ENCODE peak calls at places on chromosomes 1 and 21, in four cellular contexts. D, W, E and Y are unnamed samples.

GRCh38 chr1:37471345-37472231 is 2.8 kb upstream of the ZC3H12A start:
- DNase-seq in E (peak), W (peak), D (peak), Y (peak)

GRCh38 chr1:53544731-53545515 is 85.7 kb downstream of the DMRTB1 start:
- DNase-seq in W (no peak), D (no peak), E (no peak), Y (no peak)

GRCh38 chr1:226590626-226591025 is 42.1 kb downstream of the STUM start:
- DNase-seq in W (no peak), E (no peak), D (no peak), Y (no peak)

GRCh38 chr1:173395762-173396161 is 81.4 kb upstream of the PRDX6 start:
- DNase-seq in W (no peak), E (no peak), D (no peak), Y (no peak)

GRCh38 chr1:107529511-107530149 is 388.8 kb downstream of the NTNG1 start:
- DNase-seq in E (peak), D (peak), W (no peak), Y (no peak)

GRCh38 chr21:44907966-44908364 is 12.7 kb downstream of the ITGB2 start:
- DNase-seq in D (no peak), E (no peak), W (no peak), Y (no peak)

GRCh38 chr1:18316764-18317163 is 164.0 kb upstream of the KLHDC7A start:
- DNase-seq in W (no peak), D (peak), E (no peak), Y (no peak)

GRCh38 chr1:58576727-58577675 is at the start of gene TACSTD2:
- DNase-seq in E (peak), D (peak), W (no peak), Y (peak)

GRCh38 chr21:15617968-15618367 is 111.8 kb upstream of the USP25 start:
- DNase-seq in W (no peak), D (no peak), E (peak), Y (no peak)

GRCh38 chr1:227999056-227999930 is 7.5 kb upstream of the WNT3A start:
- DNase-seq in D (peak), W (peak), E (peak), Y (no peak)

GRCh38 chr1:38235705-38236104 is 189.1 kb upstream of the POU3F1 start:
- DNase-seq in E (no peak), D (peak), W (no peak), Y (no peak)

GRCh38 chr1:147247656-147248238 is 5.3 kb downstream of the CHD1L start:
- DNase-seq in W (no peak), D (no peak), E (no peak), Y (no peak)

GRCh38 chr1:147246910-147247655 is 4.6 kb downstream of the CHD1L start:
- DNase-seq in W (no peak), E (no peak), D (no peak), Y (no peak)

GRCh38 chr1:147245586-147246021 is 3.1 kb downstream of the CHD1L start:
- DNase-seq in W (no peak), E (no peak), D (no peak), Y (no peak)

GRCh38 chr1:147245129-147245528 is 2.6 kb downstream of the CHD1L start:
- DNase-seq in D (no peak), E (no peak), W (no peak), Y (no peak)

DNA sequence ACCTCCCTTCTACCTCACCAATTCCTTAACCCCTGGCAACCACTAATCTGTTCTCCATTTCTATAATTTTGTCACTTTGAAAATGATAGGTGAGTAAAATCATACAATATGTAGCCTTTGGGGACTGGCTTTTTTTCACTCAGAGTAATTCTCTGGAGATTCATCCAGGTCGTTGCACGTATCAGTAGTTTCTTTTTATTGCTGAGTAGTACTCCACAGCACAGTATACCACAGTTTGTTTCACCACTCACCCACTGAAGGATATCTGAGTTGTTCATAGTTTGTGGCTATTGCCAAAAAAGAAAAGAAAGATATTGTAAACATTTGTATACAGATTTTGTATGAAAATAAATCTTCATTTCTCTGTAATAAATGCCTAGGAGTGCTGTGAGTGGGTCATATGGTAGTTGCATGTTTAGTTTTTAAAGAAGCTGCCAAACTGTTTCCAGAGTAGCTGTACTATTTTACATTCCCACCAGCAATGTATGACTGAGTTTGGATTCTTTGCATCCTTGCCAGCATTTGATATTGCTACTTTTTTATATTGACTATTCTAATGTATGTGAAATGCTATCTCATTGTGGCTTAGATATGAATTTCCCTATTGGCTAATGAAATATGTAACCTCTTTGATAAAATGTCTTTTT is 3.7 kb downstream of the CHD1L start:
- DNase-seq in E (no peak), D (no peak), W (no peak), Y (no peak)
- H3K4me2 ChIP-seq in E (no peak), D (no peak), W (no peak), Y (no peak)

GRCh38 chr1:21775542-21775899 is 7.4 kb downstream of the USP48 start:
- DNase-seq in D (no peak), W (no peak), E (peak), Y (no peak)

GRCh38 chr1:21775985-21776562 is 6.9 kb downstream of the USP48 start:
- DNase-seq in E (peak), D (no peak), W (no peak), Y (no peak)

GRCh38 chr1:21778405-21778727 is 4.6 kb downstream of the USP48 start:
- DNase-seq in W (no peak), E (no peak), D (no peak), Y (no peak)

GRCh38 chr1:21774835-21775541 is 8.0 kb downstream of the USP48 start:
- DNase-seq in W (no peak), D (no peak), E (no peak), Y (no peak)

DNA sequence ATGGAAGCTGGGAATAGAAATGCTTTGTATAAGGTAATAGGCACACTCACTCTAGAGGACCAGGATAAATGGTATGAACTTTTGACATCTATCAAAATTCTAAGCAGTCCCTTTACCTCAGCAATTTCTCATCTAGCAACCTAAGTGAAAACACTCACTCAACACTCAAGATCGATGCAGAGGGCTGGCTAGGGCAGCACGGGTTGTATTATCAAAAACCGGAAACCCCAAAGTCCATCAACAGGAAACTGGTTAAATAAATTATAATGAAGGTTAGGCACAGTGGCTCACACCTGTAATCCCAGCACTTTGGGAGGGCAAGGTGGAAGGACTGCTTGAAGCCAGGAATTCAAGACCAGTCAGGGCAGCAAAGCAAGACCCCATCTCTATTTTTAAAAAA is 9.4 kb downstream of the USP48 start:
- DNase-seq in D (no peak), E (peak), W (no peak), Y (no peak)
- H3K4me2 ChIP-seq in D (no peak), E (peak), W (no peak), Y (no peak)

GRCh38 chr1:44739361-44740178 is at the start of gene KIF2C:
- DNase-seq in E (peak), W (peak), D (peak), Y (no peak)

GRCh38 chr1:44735992-44736391 is 3.6 kb upstream of the KIF2C start:
- DNase-seq in E (no peak), W (no peak), D (no peak), Y (no peak)

DNA sequence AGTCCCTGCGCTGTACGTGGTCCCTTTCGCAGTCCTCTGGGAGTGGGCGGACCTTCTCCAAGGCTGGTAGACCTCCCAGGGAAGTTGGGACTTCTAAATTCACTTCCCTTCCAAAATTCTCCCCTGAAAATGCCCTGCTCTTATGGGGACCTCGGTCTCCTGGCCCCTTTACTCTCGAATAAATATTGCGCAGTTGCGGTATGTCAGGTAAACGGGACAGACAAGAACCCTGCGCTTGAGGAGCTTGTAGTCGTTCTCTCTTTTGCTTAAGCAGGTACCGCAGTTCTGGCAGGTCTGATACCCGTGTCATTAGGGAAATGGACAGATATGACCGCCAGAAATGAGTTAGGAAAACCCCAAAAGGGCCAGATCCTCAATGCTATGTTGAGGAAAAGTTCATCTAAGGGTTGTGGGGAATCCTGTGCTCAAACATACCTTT is 561 bp downstream of the KIF2C start:
- DNase-seq in E (no peak), W (no peak), D (no peak), Y (no peak)
- H3K4me2 ChIP-seq in E (peak), W (peak), D (peak), Y (peak)

GRCh38 chr21:35738342-35738961 is 321.9 kb downstream of the SETD4 start:
- DNase-seq in W (no peak), D (peak), E (peak), Y (no peak)
- H3K4me2 ChIP-seq in W (no peak), D (no peak), E (no peak), Y (peak)

DNA sequence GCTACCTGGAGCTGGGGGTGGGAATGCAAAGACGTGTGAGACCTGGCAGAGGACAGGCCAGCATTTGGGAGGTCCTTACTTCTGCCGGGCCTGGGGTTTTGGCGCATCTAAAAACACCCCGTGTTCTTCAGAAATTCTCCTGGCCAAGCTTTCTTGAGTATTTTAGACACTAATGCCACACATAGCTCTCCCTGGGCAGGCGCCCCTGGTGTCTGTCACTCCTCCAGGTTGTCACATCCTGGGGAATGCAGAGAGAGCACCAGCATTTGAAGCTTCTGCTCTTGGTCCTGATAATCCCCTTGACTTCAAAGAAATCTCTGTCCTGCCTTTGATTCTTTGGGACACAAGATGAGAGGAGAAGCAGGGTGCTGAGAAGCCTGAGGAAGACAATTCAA is 6.0 kb downstream of the CAPN9 start:
- DNase-seq in W (no peak), E (no peak), D (no peak), Y (no peak)
- H3K4me2 ChIP-seq in W (no peak), E (no peak), D (no peak), Y (peak)